ENCODE peak calls at places on chromosomes 2 and 18, in six cellular contexts. P is HCT116, D is PC-3, E is hepatocyte, Y is GM23338, H is MM.1S. S is an unnamed sample.

GRCh38 chr2:1556776-1557466 is 143.7 kb downstream of the TPO start:
- DNase-seq in E (peak), H (no peak), P (no peak), D (peak), Y (no peak), S (no peak)

GRCh38 chr2:190963088-190963487 is 50.9 kb downstream of the STAT1 start:
- DNase-seq in Y (no peak), H (no peak), P (no peak), D (no peak), E (no peak), S (no peak)

GRCh38 chr2:134727385-134727784 is 8.6 kb upstream of the TMEM163 start:
- DNase-seq in E (peak), P (no peak), D (peak), Y (no peak), H (no peak), S (no peak)

GRCh38 chr2:96540136-96540535 is 3.6 kb downstream of the ARID5A start:
- DNase-seq in P (no peak), E (no peak), D (peak), H (no peak), Y (no peak), S (no peak)

GRCh38 chr2:20629581-20630291 is 21.2 kb downstream of the HS1BP3 start:
- DNase-seq in P (no peak), E (no peak), H (no peak), D (no peak), Y (no peak), S (no peak)

GRCh38 chr2:69138247-69138754 is 125.3 kb downstream of the ANTXR1 start:
- DNase-seq in P (peak), E (no peak), D (peak), H (no peak), Y (peak), S (no peak)

GRCh38 chr2:230496891-230497290 is 80.9 kb downstream of the SP100 start:
- DNase-seq in E (no peak), Y (no peak), D (no peak), P (no peak), H (peak), S (no peak)

GRCh38 chr2:237714690-237715458 is 83.7 kb upstream of the RBM44 start:
- DNase-seq in D (peak), E (no peak), Y (peak), H (no peak), P (no peak), S (peak)

GRCh38 chr2:72148391-72148974 is 821 bp upstream of the CYP26B1 start:
- DNase-seq in D (no peak), E (peak), Y (peak), H (peak), P (no peak), S (peak)

GRCh38 chr2:180474716-180475115 is 467.6 kb upstream of the CWC22 start:
- DNase-seq in H (no peak), Y (no peak), P (no peak), E (no peak), D (no peak), S (no peak)

GRCh38 chr2:153354406-153354805 is 124.2 kb downstream of the RPRM start:
- DNase-seq in H (no peak), P (no peak), E (no peak), D (peak), Y (no peak), S (no peak)

GRCh38 chr2:17583646-17584045 is 43.1 kb downstream of the VSNL1 start:
- DNase-seq in H (no peak), D (no peak), E (no peak), Y (no peak), P (no peak), S (no peak)

GRCh38 chr2:15762449-15762848 is 170.8 kb downstream of the DDX1 start:
- DNase-seq in Y (no peak), D (no peak), P (no peak), E (no peak), H (no peak), S (no peak)

GRCh38 chr2:201257381-201257940 is 2.9 kb upstream of the CASP8 start:
- DNase-seq in P (no peak), H (peak), D (no peak), Y (no peak), E (peak), S (no peak)

GRCh38 chr2:202115385-202116060 is 42.5 kb downstream of the KIAA2012 start:
- DNase-seq in H (no peak), Y (no peak), P (no peak), D (peak), E (no peak), S (no peak)

GRCh38 chr2:107810734-107811133 is 16.0 kb upstream of the RGPD4 start:
- DNase-seq in E (no peak), Y (peak), D (no peak), H (no peak), P (no peak), S (no peak)

GRCh38 chr2:71796174-71796592 is 342.8 kb downstream of the DYSF start:
- DNase-seq in P (no peak), E (no peak), H (no peak), Y (no peak), D (peak), S (no peak)

GRCh38 chr2:30681022-30681421 is 126.2 kb downstream of the CAPN13 start:
- DNase-seq in H (no peak), Y (no peak), P (no peak), D (no peak), E (no peak), S (no peak)

GRCh38 chr2:119190321-119190720 is 31.8 kb upstream of the C1QL2 start:
- DNase-seq in H (no peak), P (no peak), D (no peak), E (no peak), Y (no peak), S (no peak)

GRCh38 chr2:239399404-239399999 is 1.3 kb downstream of the HDAC4 start:
- DNase-seq in Y (no peak), H (peak), P (no peak), D (peak), E (peak), S (peak)

GRCh38 chr2:66581461-66582363 is 146.8 kb downstream of the MEIS1 start:
- DNase-seq in E (peak), D (no peak), Y (peak), P (no peak), H (no peak), S (peak)

GRCh38 chr2:181742908-181743722 is 62.8 kb upstream of the NEUROD1 start:
- DNase-seq in E (peak), P (peak), H (peak), D (peak), Y (peak), S (peak)

GRCh38 chr2:64767670-64768425 is 114.1 kb upstream of the SERTAD2 start:
- DNase-seq in E (peak), P (no peak), Y (peak), H (peak), D (peak), S (peak)

GRCh38 chr2:173271825-173272224 is 82.8 kb upstream of the CDCA7 start:
- DNase-seq in Y (no peak), D (peak), H (no peak), P (no peak), E (no peak), S (peak)

GRCh38 chr18:22956226-22956625 is 23.1 kb downstream of the RBBP8 start:
- DNase-seq in Y (no peak), D (no peak), H (no peak), E (no peak), P (no peak), S (no peak)

GRCh38 chr18:76679259-76679658 is 143.1 kb upstream of the ZNF236 start:
- DNase-seq in D (no peak), P (no peak), Y (peak), E (peak), H (no peak), S (peak)

GRCh38 chr2:38187416-38188127 is 111.6 kb upstream of the CYP1B1 start:
- DNase-seq in Y (no peak), H (no peak), P (no peak), D (peak), E (peak), S (no peak)

GRCh38 chr18:79949571-79950439 is 1.6 kb downstream of the SLC66A2 start:
- DNase-seq in D (no peak), H (no peak), P (no peak), E (no peak), Y (no peak), S (no peak)

GRCh38 chr18:11947214-11948119 is 33.8 kb upstream of the IMPA2 start:
- DNase-seq in E (peak), H (peak), Y (peak), P (peak), D (peak), S (peak)

GRCh38 chr18:48806551-48807261 is 144.1 kb downstream of the SMAD7 start:
- DNase-seq in P (peak), D (no peak), Y (peak), H (peak), E (no peak), S (no peak)

GRCh38 chr2:190217616-190218015 is 102.0 kb downstream of the HIBCH start:
- DNase-seq in H (no peak), Y (no peak), P (no peak), D (no peak), E (no peak), S (peak)

GRCh38 chr2:42590176-42590575 is 21.7 kb downstream of the MTA3 start:
- DNase-seq in H (no peak), D (no peak), P (no peak), E (no peak), Y (no peak), S (no peak)

GRCh38 chr18:58860747-58861224 is 3.9 kb upstream of the ZNF532 start:
- DNase-seq in P (no peak), D (no peak), Y (no peak), H (no peak), E (no peak), S (no peak)

GRCh38 chr2:134431837-134432437 is 178.1 kb downstream of the MGAT5 start:
- DNase-seq in P (no peak), E (no peak), H (no peak), D (peak), Y (peak), S (peak)

GRCh38 chr2:238163494-238164198 is 4.9 kb downstream of the ERFE start:
- DNase-seq in P (no peak), D (no peak), H (no peak), E (no peak), Y (peak), S (peak)

GRCh38 chr2:220276736-220277444 is 649.5 kb downstream of the SLC4A3 start:
- DNase-seq in D (peak), H (no peak), E (no peak), P (no peak), Y (no peak), S (no peak)

GRCh38 chr2:220278022-220278421 is 650.6 kb downstream of the SLC4A3 start:
- DNase-seq in E (no peak), Y (no peak), D (no peak), H (no peak), P (no peak), S (no peak)

GRCh38 chr2:220275454-220275853 is 648.0 kb downstream of the SLC4A3 start:
- DNase-seq in P (no peak), H (no peak), D (peak), E (no peak), Y (no peak), S (no peak)

GRCh38 chr2:220279372-220279771 is 651.9 kb downstream of the SLC4A3 start:
- DNase-seq in D (peak), Y (no peak), E (no peak), P (peak), H (no peak), S (no peak)

DNA sequence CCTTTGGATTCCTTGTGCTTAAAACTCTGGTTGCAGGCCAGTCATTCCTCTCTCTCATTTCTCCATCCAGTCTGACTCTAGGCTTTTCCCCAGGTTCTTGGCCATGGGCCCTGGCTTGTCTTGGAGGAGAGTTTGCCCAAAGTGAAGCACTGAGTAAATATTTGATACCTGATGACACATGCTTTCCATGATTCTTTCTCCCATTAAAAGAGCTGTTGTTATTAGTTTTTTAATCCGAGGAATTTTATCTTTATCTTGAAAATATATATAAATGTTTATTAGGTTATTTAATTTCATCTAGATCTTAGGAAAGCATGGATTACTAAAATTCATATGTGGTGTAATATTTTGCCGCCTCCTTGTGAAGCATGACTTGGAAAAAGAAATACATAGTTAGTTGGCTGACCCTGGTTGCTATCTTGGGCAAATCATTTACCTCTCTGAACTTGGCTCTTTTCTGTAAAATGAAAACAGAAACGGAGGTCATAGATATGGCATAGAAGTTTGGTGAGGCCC is 650.1 kb downstream of the SLC4A3 start:
- DNase-seq in H (no peak), P (no peak), E (peak), D (peak), Y (no peak), S (no peak)
- TF ChIP-seq EZH2phosphoT487 in H (no peak), P (no peak), E (no peak), D (no peak), Y (no peak), S (no peak)

DNA sequence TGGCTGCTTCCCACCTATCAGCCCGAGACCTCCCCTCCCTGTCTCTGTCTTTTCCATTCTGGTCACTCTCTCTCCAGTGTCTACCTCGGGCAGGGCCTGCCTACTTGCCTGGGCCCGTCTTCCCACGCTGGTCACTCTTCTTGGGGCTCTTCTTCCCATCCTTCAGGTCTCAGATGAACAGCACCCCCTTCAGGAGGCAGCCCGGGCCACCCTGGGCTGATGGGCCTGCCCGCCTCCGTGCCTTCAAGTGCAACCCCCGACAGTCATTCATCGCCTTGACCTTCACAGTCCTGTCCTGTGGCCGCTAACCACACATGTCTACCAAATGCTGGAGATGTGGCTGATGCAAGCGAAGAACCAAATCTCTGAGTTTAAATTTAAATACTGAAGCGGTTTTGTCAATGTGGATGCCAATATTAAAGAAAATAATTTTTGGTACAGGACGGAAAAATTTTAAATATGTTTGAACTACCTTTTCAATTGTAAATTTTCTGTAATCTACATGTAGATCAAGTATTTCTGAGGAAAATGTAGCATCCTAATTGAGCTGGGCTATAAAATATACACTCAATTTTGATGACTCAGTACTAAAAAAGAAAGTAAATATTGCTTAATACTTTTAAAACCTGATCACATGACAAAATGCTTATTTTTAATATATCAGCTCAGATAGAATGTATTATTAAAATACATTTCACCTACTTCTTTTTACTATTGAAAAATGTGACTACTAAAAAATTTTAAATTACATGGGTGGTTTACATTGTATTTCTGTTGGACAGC is 96.4 kb downstream of the LAMA1 start:
- DNase-seq in P (no peak), D (no peak), E (no peak), Y (peak), H (no peak), S (no peak)
- TF ChIP-seq CTCF in P (no peak), D (no peak), E (no peak), Y (peak), H (no peak), S (no peak)

GRCh38 chr2:53567073-53567472 is 200.5 kb upstream of the CHAC2 start:
- DNase-seq in E (no peak), H (no peak), P (no peak), D (no peak), Y (no peak), S (no peak)

GRCh38 chr2:53558867-53559266 is 208.7 kb upstream of the CHAC2 start:
- DNase-seq in D (no peak), H (no peak), E (no peak), Y (no peak), P (no peak), S (no peak)

GRCh38 chr2:53562407-53562806 is 205.2 kb upstream of the CHAC2 start:
- DNase-seq in Y (no peak), D (no peak), H (no peak), E (no peak), P (no peak), S (no peak)

GRCh38 chr2:53559302-53559967 is 208.2 kb upstream of the CHAC2 start:
- DNase-seq in Y (no peak), H (no peak), P (peak), E (peak), D (peak), S (no peak)

GRCh38 chr2:53561155-53561554 is 206.4 kb upstream of the CHAC2 start:
- DNase-seq in E (no peak), P (no peak), Y (no peak), H (no peak), D (no peak), S (no peak)
- TF ChIP-seq EZH2 in E (no peak), P (no peak), Y (no peak), H (no peak), D (no peak), S (no peak)

GRCh38 chr2:144414324-144414845 is 105.5 kb downstream of the ZEB2 start:
- DNase-seq in E (peak), D (peak), P (no peak), Y (no peak), H (no peak), S (no peak)
- TF ChIP-seq EZH2phosphoT487 in E (no peak), D (no peak), P (no peak), Y (no peak), H (no peak), S (no peak)

GRCh38 chr2:88214631-88215030 is 44.5 kb downstream of the THNSL2 start:
- DNase-seq in H (no peak), Y (no peak), D (no peak), P (no peak), E (no peak), S (no peak)
- TF ChIP-seq CTCF in H (no peak), Y (no peak), D (no peak), P (no peak), E (no peak), S (no peak)

GRCh38 chr2:127663566-127664064 is 11.7 kb downstream of the LIMS2 start:
- DNase-seq in H (no peak), P (no peak), Y (no peak), E (no peak), D (no peak), S (no peak)
- TF ChIP-seq EZH2 in H (no peak), P (no peak), Y (no peak), E (no peak), D (no peak), S (no peak)

GRCh38 chr2:53108246-53108645 is 659.4 kb upstream of the CHAC2 start:
- DNase-seq in E (no peak), H (no peak), Y (no peak), P (no peak), D (no peak), S (no peak)

GRCh38 chr2:53098323-53099073 is 669.1 kb upstream of the CHAC2 start:
- DNase-seq in E (no peak), H (no peak), Y (no peak), D (no peak), P (no peak), S (no peak)

GRCh38 chr2:53103661-53104060 is 663.9 kb upstream of the CHAC2 start:
- DNase-seq in E (no peak), H (no peak), D (peak), P (no peak), Y (no peak), S (no peak)

DNA sequence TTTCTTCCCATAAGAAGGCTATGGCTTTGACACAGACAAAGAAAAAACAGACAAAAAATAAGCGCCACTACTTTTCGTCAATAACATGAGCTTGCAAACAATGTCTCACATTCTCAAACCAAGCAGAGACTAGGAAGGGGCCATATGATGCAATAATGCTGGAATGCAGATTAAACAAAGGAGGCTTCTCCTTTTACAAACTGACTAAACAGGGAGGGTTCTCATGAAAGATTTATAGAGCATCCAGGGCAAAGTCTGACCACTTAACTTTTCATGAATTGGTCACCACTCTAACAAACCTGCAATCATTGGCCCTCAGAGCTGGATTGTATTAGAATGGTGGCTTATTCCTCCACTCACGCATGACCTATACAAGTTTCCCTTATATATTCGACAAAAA is 663.3 kb upstream of the CHAC2 start:
- DNase-seq in E (peak), H (no peak), D (peak), P (peak), Y (peak), S (peak)
- TF ChIP-seq EZH2phosphoT487 in E (no peak), H (no peak), D (no peak), P (no peak), Y (no peak), S (no peak)

DNA sequence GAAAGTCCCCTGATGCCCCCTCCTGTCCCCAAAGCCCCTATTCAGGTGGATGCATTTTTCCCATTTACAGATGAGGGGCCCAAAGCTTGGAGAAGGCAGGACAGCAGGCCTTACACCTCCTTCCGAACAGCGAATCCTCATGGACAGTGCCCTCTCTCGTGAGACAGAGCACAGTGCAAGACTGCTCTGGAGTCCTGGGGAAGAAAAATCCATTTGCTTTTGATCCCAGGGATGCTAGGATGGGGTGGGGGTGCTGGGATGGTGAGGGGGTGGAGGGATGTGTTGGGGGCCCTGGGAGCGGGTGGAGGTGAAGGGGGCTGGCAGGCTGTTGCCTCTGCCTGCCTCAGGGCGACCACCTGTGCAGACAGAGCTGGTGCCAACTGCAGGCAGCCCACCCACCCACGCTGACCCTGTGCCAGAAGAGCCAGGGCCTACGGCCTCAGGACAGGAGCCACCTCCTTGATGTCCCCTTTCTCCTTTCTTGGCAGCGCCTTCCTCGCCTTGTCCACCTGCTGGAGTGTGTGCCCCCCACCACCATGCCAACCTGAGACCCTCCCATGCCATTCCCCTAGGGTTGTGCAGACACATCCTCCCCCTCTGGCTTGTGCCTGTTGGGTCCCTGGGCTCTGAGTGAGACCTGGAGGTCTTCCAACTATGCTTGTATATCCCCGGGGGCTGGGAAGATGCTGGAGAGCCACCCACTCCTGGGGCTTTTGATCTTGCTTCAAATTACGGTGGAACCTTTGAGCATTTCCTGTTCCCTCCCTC is 66.3 kb upstream of the SH3RF3 start:
- DNase-seq in H (no peak), Y (peak), D (peak), E (no peak), P (no peak), S (peak)
- TF ChIP-seq CTCF in H (no peak), Y (peak), D (peak), E (peak), P (no peak), S (peak)

S was measured in neural progenitor cell.